ENCODE peak calls at places on chromosomes 3 and 15, in five cellular contexts. F is GM12864, X is Peyer's patch, N is endodermal cell, W is prostate gland. J is an unnamed sample.

GRCh38 chr15:98689431-98689861 is 41.1 kb downstream of the IGF1R start:
- DNase-seq in W (no peak), N (no peak), F (no peak), X (no peak), J (no peak)

GRCh38 chr3:25473246-25473645 is 45.2 kb downstream of the RARB start:
- DNase-seq in N (no peak), F (no peak), X (no peak), W (peak; percentile 31), J (no peak)

GRCh38 chr3:25592510-25592968 is 72.2 kb downstream of the TOP2B start:
- DNase-seq in F (no peak), W (no peak), X (no peak), N (peak; percentile 75), J (no peak)

GRCh38 chr3:42635111-42635510 is 18.4 kb upstream of the ZBTB47 start:
- DNase-seq in N (no peak), X (no peak), W (no peak), F (no peak), J (peak; percentile 54)

GRCh38 chr3:73480187-73480672 is 144.5 kb downstream of the PDZRN3 start:
- DNase-seq in W (no peak), F (no peak), N (no peak), X (no peak), J (no peak)

GRCh38 chr3:39809995-39810595 is 686 bp downstream of the MYRIP start:
- DNase-seq in W (no peak), N (peak; percentile 77), X (no peak), F (no peak), J (no peak)

GRCh38 chr3:188378786-188379185 is 224.8 kb downstream of the LPP start:
- DNase-seq in X (no peak), F (no peak), N (no peak), W (no peak), J (no peak)

GRCh38 chr15:44009056-44009455 is 182.3 kb downstream of the WDR76 start:
- DNase-seq in W (no peak), F (no peak), X (no peak), N (no peak), J (no peak)

GRCh38 chr3:73280751-73281150 is 219.3 kb downstream of the EBLN2 start:
- DNase-seq in N (no peak), W (no peak), F (no peak), X (no peak), J (no peak)

GRCh38 chr3:23404241-23404640 is 201.1 kb downstream of the UBE2E2 start:
- DNase-seq in X (no peak), N (no peak), F (no peak), W (no peak), J (no peak)

GRCh38 chr15:100131321-100132224 is 210.2 kb downstream of the ADAMTS17 start:
- DNase-seq in W (peak; percentile 18), F (no peak), N (peak; percentile 80), X (no peak), J (no peak)

GRCh38 chr3:146165370-146165769 is 4.4 kb upstream of the PLOD2 start:
- DNase-seq in X (no peak), N (no peak), F (no peak), W (no peak), J (no peak)

GRCh38 chr3:45939341-45939771 is 3.9 kb upstream of the CXCR6 start:
- DNase-seq in X (no peak), N (peak; percentile 55), W (no peak), F (no peak), J (peak; percentile 18)

GRCh38 chr15:41714291-41714690 is 54.1 kb downstream of the MGA start:
- DNase-seq in X (no peak), N (no peak), W (peak; percentile 35), F (no peak), J (no peak)

GRCh38 chr3:141112686-141113255 is 61.6 kb downstream of the SPSB4 start:
- DNase-seq in F (no peak), X (no peak), N (no peak), W (no peak), J (no peak)

GRCh38 chr3:141114179-141114745 is 63.1 kb downstream of the SPSB4 start:
- DNase-seq in X (no peak), N (no peak), W (no peak), F (no peak), J (no peak)

GRCh38 chr3:141116791-141117190 is 65.6 kb downstream of the SPSB4 start:
- DNase-seq in X (no peak), N (no peak), F (no peak), W (no peak), J (no peak)

GRCh38 chr3:141115752-141116541 is 64.8 kb downstream of the SPSB4 start:
- DNase-seq in F (no peak), N (no peak), W (no peak), X (no peak), J (no peak)

DNA sequence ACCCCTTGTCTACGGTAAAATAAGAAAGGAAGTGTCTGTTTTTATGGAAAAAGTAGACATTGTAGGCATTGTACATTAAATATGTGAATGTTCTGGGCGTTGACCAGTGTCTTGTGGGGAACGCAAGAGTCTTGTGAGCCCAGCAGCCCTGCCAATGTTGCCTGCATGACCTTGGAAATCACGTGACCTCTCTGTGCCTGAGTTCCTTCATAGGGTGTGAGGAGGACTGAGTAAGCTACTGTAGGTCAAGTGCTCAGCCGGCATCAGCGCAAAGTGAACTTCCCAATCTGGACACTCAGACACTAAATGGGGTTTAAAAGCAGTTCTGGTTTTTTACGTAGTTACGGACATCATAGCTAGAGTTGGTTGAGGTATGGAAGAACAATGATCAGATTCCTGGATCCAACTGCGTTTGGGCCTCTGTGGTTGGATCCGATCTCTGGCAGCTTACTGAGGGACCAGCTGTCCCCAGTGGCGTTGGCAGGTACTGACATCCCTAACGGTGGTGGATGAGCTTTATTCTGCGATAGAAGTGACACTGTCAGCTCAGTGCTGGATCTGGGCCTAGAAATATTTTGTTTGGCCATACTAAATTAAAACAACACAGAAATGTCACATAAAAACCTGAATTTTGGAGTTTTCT is 63.8 kb downstream of the SPSB4 start:
- DNase-seq in N (peak; percentile 84), F (no peak), X (no peak), W (no peak), J (no peak)
- TF ChIP-seq CTCF in N (peak; percentile 82), F (peak; percentile 52), X (peak; percentile 8), W (no peak), J (peak; percentile 47)

GRCh38 chr3:150759947-150760346 is 3.0 kb downstream of the SIAH2 start:
- DNase-seq in X (no peak), F (no peak), W (no peak), N (no peak), J (no peak)
- H3K4me3 ChIP-seq in X (peak overlapping the region; percentile 75), F (peak overlapping the region; percentile 97), W (peak overlapping the region; percentile 74), N (peak overlapping the region; percentile 88), J (peak overlapping the region; percentile 96)

DNA sequence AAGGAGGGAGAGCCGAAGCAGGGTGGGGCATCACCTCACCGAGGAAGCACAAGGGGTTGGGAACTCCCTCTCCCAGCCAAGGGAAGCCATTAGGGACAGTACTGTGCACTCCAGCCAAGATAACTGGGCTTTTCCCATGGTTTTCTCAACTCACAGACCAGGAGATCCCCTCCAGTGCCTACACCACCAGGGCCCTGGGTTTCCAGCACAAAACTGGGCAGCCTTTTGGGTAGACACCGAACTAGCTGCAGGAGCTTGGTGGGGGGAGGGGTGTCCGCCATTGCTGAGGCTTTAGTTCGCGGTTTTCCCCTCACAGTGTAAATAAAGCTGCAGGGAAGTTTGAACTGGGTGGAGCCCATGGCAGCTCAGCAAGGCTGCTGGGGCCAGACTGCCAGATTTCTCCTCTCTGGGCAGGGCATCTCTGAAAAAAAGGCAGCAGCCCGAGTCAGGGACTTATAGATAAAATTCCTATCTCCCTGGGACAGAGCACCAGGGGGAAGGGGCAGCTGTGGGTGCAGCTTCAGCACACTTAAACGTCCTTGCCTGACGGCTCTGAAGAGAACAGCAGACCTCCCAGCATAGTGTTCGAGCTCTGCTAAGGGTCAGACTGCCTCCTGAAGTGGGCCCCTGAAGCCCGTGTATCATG is 129.5 kb upstream of the LMCD1 start:
- DNase-seq in N (peak; percentile 44), W (no peak), X (no peak), F (no peak), J (no peak)
- TF ChIP-seq CTCF in N (no peak), W (no peak), X (no peak), F (no peak), J (no peak)

DNA sequence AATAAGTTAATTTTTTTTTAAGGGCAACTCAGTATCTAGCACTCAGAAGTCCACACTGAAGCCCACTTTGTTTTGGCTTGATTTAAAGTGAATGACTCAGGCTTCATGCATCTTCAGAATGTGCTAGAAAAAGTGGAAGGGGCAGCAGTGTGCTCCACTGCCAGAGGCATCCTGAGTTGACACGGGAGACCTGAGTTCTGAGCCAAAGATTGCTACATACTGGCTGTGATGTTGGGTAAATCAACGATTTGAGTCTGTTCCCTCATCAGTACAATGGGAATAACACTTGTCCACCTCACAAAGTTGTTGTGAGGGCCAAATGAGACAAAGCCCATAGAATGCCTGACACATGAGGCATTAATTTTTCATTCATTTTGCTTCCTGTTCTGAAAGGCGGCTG is 19.0 kb downstream of the TMEM43 start:
- DNase-seq in X (no peak), N (peak; percentile 68), W (peak; percentile 55), F (no peak), J (no peak)
- H3K4me3 ChIP-seq in X (no peak overlapping the region), N (no peak overlapping the region), W (no peak overlapping the region), F (no peak overlapping the region), J (no peak overlapping the region)

J was measured in GM12865.